ENCODE peak calls at places on chromosome 16, in nine cellular contexts. Q, K, D, T, R, U, P, W and V are unnamed samples.

GRCh38 chr16:49832177-49832576 is 23.7 kb downstream of the ZNF423 start:
- DNase-seq in Q (no peak), K (no peak), D (no peak), T (no peak), R (no peak), U (no peak), P (no peak), W (no peak), V (no peak)

GRCh38 chr16:56969769-56970168 is 8.0 kb downstream of the CETP start:
- DNase-seq in Q (no peak), K (no peak), D (no peak), T (no peak), R (no peak), U (no peak), P (no peak), W (no peak), V (no peak)

GRCh38 chr16:65070831-65071230 is 51.0 kb downstream of the CDH11 start:
- DNase-seq in Q (peak; percentile 90), K (peak; percentile 81), D (no peak), T (no peak), R (peak; percentile 82), U (peak; percentile 76), P (no peak), W (peak; percentile 91), V (peak; percentile 85)

GRCh38 chr16:81401035-81401950 is 43.3 kb upstream of the CMIP start:
- DNase-seq in Q (peak; percentile 3), K (no peak), D (no peak), T (peak; percentile 13), R (peak; percentile 64), U (peak; percentile 44), P (no peak), W (no peak), V (no peak)

GRCh38 chr16:11161974-11162373 is 94.0 kb downstream of the SOCS1 start:
- DNase-seq in Q (no peak), K (no peak), D (no peak), T (no peak), R (no peak), U (no peak), P (no peak), W (no peak), V (no peak)

GRCh38 chr16:54173489-54173888 is 113.1 kb downstream of the IRX3 start:
- DNase-seq in Q (no peak), K (no peak), D (no peak), T (no peak), R (no peak), U (no peak), P (no peak), W (no peak), V (no peak)

GRCh38 chr16:17370233-17371013 is 100.3 kb downstream of the XYLT1 start:
- DNase-seq in Q (no peak), K (no peak), D (no peak), T (no peak), R (no peak), U (no peak), P (no peak), W (peak; percentile 38), V (no peak)

GRCh38 chr16:19075511-19075910 is 8.1 kb downstream of the COQ7 start:
- DNase-seq in Q (no peak), K (no peak), D (no peak), T (no peak), R (no peak), U (no peak), P (no peak), W (no peak), V (no peak)

GRCh38 chr16:56993204-56993603 is 3.8 kb downstream of the NLRC5 start:
- DNase-seq in Q (no peak), K (peak; percentile 21), D (no peak), T (no peak), R (no peak), U (no peak), P (no peak), W (no peak), V (no peak)

GRCh38 chr16:10876799-10877341 is at the start of gene CIITA:
- DNase-seq in Q (peak; percentile 37), K (peak; percentile 33), D (no peak), T (no peak), R (no peak), U (peak; percentile 86), P (peak; percentile 77), W (peak; percentile 27), V (no peak)

GRCh38 chr16:70523621-70524405 is at the start of gene SF3B3:
- DNase-seq in Q (no peak), K (peak; percentile 83), D (peak; percentile 66), T (peak; percentile 63), R (peak; percentile 84), U (peak; percentile 70), P (peak; percentile 89), W (peak; percentile 84), V (peak; percentile 80)

GRCh38 chr16:57008440-57008839 is 19.1 kb downstream of the NLRC5 start:
- DNase-seq in Q (no peak), K (no peak), D (no peak), T (no peak), R (no peak), U (no peak), P (no peak), W (no peak), V (no peak)

GRCh38 chr16:56337858-56338325 is 87.5 kb downstream of the AMFR start:
- DNase-seq in Q (no peak), K (no peak), D (no peak), T (no peak), R (no peak), U (no peak), P (no peak), W (no peak), V (no peak)

GRCh38 chr16:29147710-29148425 is 163.0 kb downstream of the LAT start:
- DNase-seq in Q (no peak), K (no peak), D (no peak), T (no peak), R (no peak), U (no peak), P (no peak), W (no peak), V (no peak)